ENCODE peak calls at places on chromosomes 4 and X, in ten cellular contexts. R is activated T-helper 1 cell treated with anti-CD3 and anti-CD28 coated beads, Interleukin-2, amount 50 U/mL, for 16 hours; B is heart left ventricle; M is iris pigment epithelial cell; X is left ventricle myocardium inferior; S is GM23338; A is Calu3; F is Right ventricle myocardium inferior; O is AG04450; H is AG10803. Z is an unnamed sample.

GRCh38 chr4:15893967-15894366 is 44.6 kb downstream of the FGFBP1 start:
- DNase-seq in R (no peak), B (no peak), M (peak), X (no peak), S (no peak), A (peak), F (no peak), O (peak), H (peak), Z (peak)

GRCh38 chr4:33649015-33649414 is 2595.3 kb downstream of the ARAP2 start:
- DNase-seq in R (no peak), B (no peak), M (peak), X (no peak), S (peak), A (no peak), F (no peak), O (no peak), H (peak), Z (peak)

GRCh38 chrX:103608305-103608963 is 671 bp downstream of the TCEAL3 start:
- DNase-seq in R (no peak), B (peak), M (no peak), X (no peak), S (no peak), A (peak), F (peak), O (no peak), H (no peak), Z (peak)

GRCh38 chrX:50100188-50100587 is 100.6 kb downstream of the AKAP4 start:
- DNase-seq in R (no peak), B (no peak), M (no peak), X (no peak), S (peak), A (peak), F (no peak), O (no peak), H (no peak), Z (peak)

GRCh38 chr4:57220734-57221133 is 110.5 kb upstream of the IGFBP7 start:
- DNase-seq in R (no peak), B (no peak), M (no peak), X (no peak), S (no peak), A (no peak), F (no peak), O (no peak), H (no peak), Z (no peak)

GRCh38 chr4:80101086-80101767 is 28.2 kb upstream of the ANTXR2 start:
- DNase-seq in R (no peak), B (no peak), M (no peak), X (no peak), S (no peak), A (no peak), F (no peak), O (no peak), H (no peak), Z (no peak)

GRCh38 chrX:147602297-147602696 is 309.4 kb upstream of the FMR1 start:
- DNase-seq in R (no peak), B (no peak), M (no peak), X (no peak), S (peak), A (no peak), F (no peak), O (no peak), H (no peak), Z (no peak)

GRCh38 chr4:139188648-139189416 is 11.8 kb upstream of the ELF2 start:
- DNase-seq in R (no peak), B (no peak), M (no peak), X (no peak), S (no peak), A (no peak), F (no peak), O (no peak), H (no peak), Z (no peak)

GRCh38 chr4:23717528-23718248 is 172.2 kb downstream of the PPARGC1A start:
- DNase-seq in R (no peak), B (no peak), M (peak), X (no peak), S (peak), A (no peak), F (no peak), O (no peak), H (peak), Z (peak)

GRCh38 chr4:124806403-124806802 is 93.9 kb upstream of the ANKRD50 start:
- DNase-seq in R (no peak), B (no peak), M (peak), X (no peak), S (peak), A (no peak), F (no peak), O (no peak), H (no peak), Z (peak)

GRCh38 chrX:78357342-78358055 is 30.1 kb upstream of the CYSLTR1 start:
- DNase-seq in R (no peak), B (no peak), M (no peak), X (no peak), S (peak), A (no peak), F (no peak), O (no peak), H (no peak), Z (no peak)

GRCh38 chr4:19807505-19807904 is 444.2 kb upstream of the SLIT2 start:
- DNase-seq in R (no peak), B (no peak), M (peak), X (no peak), S (no peak), A (peak), F (no peak), O (no peak), H (peak), Z (peak)

GRCh38 chr4:190020790-190021717 is 6.0 kb downstream of the FRG2 start:
- DNase-seq in R (no peak), B (no peak), M (no peak), X (no peak), S (peak), A (no peak), F (peak), O (no peak), H (peak), Z (no peak)

GRCh38 chrX:118847676-118848075 is 24.1 kb downstream of the ZCCHC12 start:
- DNase-seq in R (no peak), B (no peak), M (peak), X (no peak), S (peak), A (peak), F (no peak), O (no peak), H (peak), Z (peak)

GRCh38 chrX:47170861-47171692 is 22.6 kb upstream of the UBA1 start:
- DNase-seq in R (no peak), B (no peak), M (no peak), X (no peak), S (no peak), A (no peak), F (no peak), O (no peak), H (no peak), Z (no peak)

GRCh38 chr4:159607824-159608223 is 504.9 kb downstream of the RAPGEF2 start:
- DNase-seq in R (no peak), B (no peak), M (no peak), X (no peak), S (peak), A (peak), F (no peak), O (no peak), H (no peak), Z (no peak)

GRCh38 chr4:78551420-78552351 is at the start of gene ANXA3:
- DNase-seq in R (no peak), B (peak), M (no peak), X (peak), S (peak), A (peak), F (peak), O (no peak), H (no peak), Z (peak)

GRCh38 chr4:172716291-172716690 is 452.3 kb upstream of the GALNT7 start:
- DNase-seq in R (no peak), B (no peak), M (no peak), X (no peak), S (no peak), A (no peak), F (no peak), O (no peak), H (no peak), Z (no peak)

GRCh38 chrX:143781103-143781502 is 60.6 kb upstream of the SPANXN2 start:
- DNase-seq in R (no peak), B (no peak), M (peak), X (no peak), S (no peak), A (no peak), F (no peak), O (no peak), H (peak), Z (peak)

GRCh38 chrX:20300822-20301221 is 34.1 kb upstream of the RPS6KA3 start:
- DNase-seq in R (no peak), B (no peak), M (no peak), X (no peak), S (no peak), A (no peak), F (no peak), O (no peak), H (no peak), Z (no peak)

GRCh38 chrX:2325076-2325784 is 175.5 kb downstream of the DHRSX start:
- DNase-seq in R (peak), B (peak), M (peak), X (peak), S (no peak), A (no peak), F (peak), O (peak), H (peak), Z (no peak)

GRCh38 chr4:47122592-47123291 is 91.4 kb downstream of the GABRB1 start:
- DNase-seq in R (peak), B (peak), M (peak), X (no peak), S (peak), A (peak), F (no peak), O (peak), H (peak), Z (peak)

GRCh38 chrX:30570505-30570904 is 7.1 kb downstream of the TASL start:
- DNase-seq in R (no peak), B (no peak), M (peak), X (no peak), S (peak), A (peak), F (no peak), O (no peak), H (peak), Z (peak)

GRCh38 chr4:143437937-143438336 is 75.6 kb upstream of the SMARCA5 start:
- DNase-seq in R (no peak), B (no peak), M (no peak), X (no peak), S (no peak), A (no peak), F (no peak), O (no peak), H (no peak), Z (no peak)

GRCh38 chr4:155999743-156000142 is 46.1 kb upstream of the CTSO start:
- DNase-seq in R (no peak), B (no peak), M (peak), X (no peak), S (peak), A (no peak), F (peak), O (no peak), H (no peak), Z (peak)

GRCh38 chr4:67087897-67088296 is 457.4 kb downstream of the CENPC start:
- DNase-seq in R (no peak), B (peak), M (peak), X (no peak), S (peak), A (peak), F (no peak), O (no peak), H (peak), Z (peak)

GRCh38 chr4:169968999-169969398 is 57.2 kb downstream of the MFAP3L start:
- DNase-seq in R (no peak), B (no peak), M (peak), X (no peak), S (no peak), A (no peak), F (no peak), O (no peak), H (peak), Z (no peak)

GRCh38 chr4:59814402-59814801 is 1385.7 kb upstream of the ADGRL3 start:
- DNase-seq in R (no peak), B (no peak), M (no peak), X (no peak), S (no peak), A (no peak), F (no peak), O (no peak), H (no peak), Z (no peak)

GRCh38 chr4:113635739-113636437 is 125.7 kb downstream of the CAMK2D start:
- DNase-seq in R (no peak), B (peak), M (peak), X (no peak), S (no peak), A (no peak), F (no peak), O (peak), H (peak), Z (no peak)

GRCh38 chrX:54978448-54978847 is 15.5 kb downstream of the PFKFB1 start:
- DNase-seq in R (no peak), B (no peak), M (peak), X (no peak), S (no peak), A (no peak), F (no peak), O (no peak), H (no peak), Z (no peak)

GRCh38 chr4:142408003-142408441 is 438.1 kb downstream of the INPP4B start:
- DNase-seq in R (no peak), B (no peak), M (peak), X (no peak), S (peak), A (peak), F (no peak), O (no peak), H (peak), Z (no peak)

GRCh38 chr4:145061325-145061920 is 36.6 kb downstream of the ANAPC10 start:
- DNase-seq in R (no peak), B (no peak), M (peak), X (no peak), S (peak), A (no peak), F (no peak), O (peak), H (peak), Z (peak)

GRCh38 chr4:174217273-174218126 is 66.0 kb downstream of the FBXO8 start:
- DNase-seq in R (no peak), B (peak), M (peak), X (peak), S (peak), A (peak), F (peak), O (no peak), H (peak), Z (peak)